ENCODE peak calls at places on chromosomes 2 and 18, in four cellular contexts. Z, H, W and D are unnamed samples.

GRCh38 chr2:134466141-134466540 is 212.3 kb downstream of the MGAT5 start:
- DNase-seq in Z (peak; percentile 41), W (peak; percentile 23), H (no peak), D (peak; percentile 26)

GRCh38 chr18:48546411-48546810 is 7.6 kb downstream of the CTIF start:
- DNase-seq in W (no peak), H (peak; percentile 81), Z (no peak), D (no peak)

GRCh38 chr2:240412211-240412830 is 23.1 kb upstream of the GPC1 start:
- DNase-seq in H (no peak), W (no peak), Z (no peak), D (no peak)

GRCh38 chr2:190762569-190762968 is 113.7 kb downstream of the NAB1 start:
- DNase-seq in Z (no peak), H (no peak), W (no peak), D (no peak)

GRCh38 chr2:29254-29653 is 17.1 kb downstream of the FAM110C start:
- DNase-seq in Z (no peak), W (no peak), H (no peak), D (no peak)

GRCh38 chr18:25310045-25310444 is 41.9 kb downstream of the ZNF521 start:
- DNase-seq in Z (no peak), W (no peak), H (peak; percentile 80), D (peak; percentile 75)

GRCh38 chr2:101524811-101525430 is 50.0 kb upstream of the RFX8 start:
- DNase-seq in W (no peak), Z (no peak), H (no peak), D (no peak)

GRCh38 chr18:49412673-49413072 is 47.8 kb downstream of the DYM start:
- DNase-seq in W (no peak), Z (no peak), H (no peak), D (peak; percentile 35)

GRCh38 chr2:157897106-157897971 is 21.2 kb upstream of the ACVR1 start:
- DNase-seq in W (no peak), H (no peak), Z (no peak), D (no peak)

GRCh38 chr2:167729911-167730310 is 517.5 kb downstream of the STK39 start:
- DNase-seq in Z (no peak), W (no peak), H (no peak), D (no peak)

GRCh38 chr2:45637440-45637839 is 14.0 kb upstream of the PRKCE start:
- DNase-seq in W (no peak), H (peak; percentile 85), Z (no peak), D (peak; percentile 29)

GRCh38 chr2:47214990-47215389 is 59.9 kb upstream of the STPG4 start:
- DNase-seq in H (no peak), Z (no peak), W (no peak), D (no peak)

GRCh38 chr2:443754-444153 is 155.9 kb upstream of the ALKAL2 start:
- DNase-seq in Z (no peak), W (no peak), H (no peak), D (no peak)

GRCh38 chr2:12428786-12429185 is 287.9 kb upstream of the TRIB2 start:
- DNase-seq in W (no peak), H (peak; percentile 68), Z (no peak), D (peak; percentile 16)

GRCh38 chr2:161115605-161116097 is 44.6 kb upstream of the TANK start:
- DNase-seq in H (no peak), Z (no peak), W (no peak), D (no peak)

GRCh38 chr2:7031424-7032245 is 114.4 kb downstream of the RNF144A start:
- DNase-seq in Z (no peak), W (peak; percentile 56), H (no peak), D (no peak)

GRCh38 chr2:239143858-239144712 is 256.7 kb downstream of the HDAC4 start:
- DNase-seq in Z (peak; percentile 36), W (no peak), H (peak; percentile 53), D (peak; percentile 37)

GRCh38 chr2:149422337-149422990 is 92.1 kb downstream of the LYPD6 start:
- DNase-seq in H (peak; percentile 27), Z (no peak), W (peak; percentile 72), D (peak; percentile 15)

GRCh38 chr2:71690231-71690834 is 237.0 kb downstream of the DYSF start:
- DNase-seq in Z (no peak), H (no peak), W (no peak), D (no peak)

GRCh38 chr2:235859651-235860050 is 308.5 kb downstream of the GBX2 start:
- DNase-seq in H (no peak), W (no peak), Z (no peak), D (peak; percentile 82)

GRCh38 chr2:172496096-172496709 is 59.7 kb upstream of the PDK1 start:
- DNase-seq in H (no peak), Z (no peak), W (no peak), D (peak; percentile 31)

GRCh38 chr2:207086136-207086535 is 79.6 kb downstream of the KLF7 start:
- DNase-seq in W (no peak), Z (no peak), H (no peak), D (no peak)

GRCh38 chr2:15772196-15772595 is 168.2 kb upstream of the MYCN start:
- DNase-seq in H (no peak), W (no peak), Z (no peak), D (peak; percentile 35)

GRCh38 chr2:96526101-96526591 is 10.4 kb upstream of the ARID5A start:
- DNase-seq in H (no peak), W (no peak), Z (no peak), D (no peak)

GRCh38 chr2:99881901-99882591 is 260.3 kb downstream of the AFF3 start:
- DNase-seq in W (no peak), H (peak; percentile 95), Z (no peak), D (peak; percentile 71)

GRCh38 chr18:29681578-29681977 is 1361.0 kb downstream of the DSC3 start:
- DNase-seq in H (no peak), Z (no peak), W (no peak), D (no peak)

GRCh38 chr2:171522804-171523338 is 597 bp downstream of the CYBRD1 start:
- DNase-seq in H (no peak), Z (peak; percentile 75), W (no peak), D (no peak)

DNA sequence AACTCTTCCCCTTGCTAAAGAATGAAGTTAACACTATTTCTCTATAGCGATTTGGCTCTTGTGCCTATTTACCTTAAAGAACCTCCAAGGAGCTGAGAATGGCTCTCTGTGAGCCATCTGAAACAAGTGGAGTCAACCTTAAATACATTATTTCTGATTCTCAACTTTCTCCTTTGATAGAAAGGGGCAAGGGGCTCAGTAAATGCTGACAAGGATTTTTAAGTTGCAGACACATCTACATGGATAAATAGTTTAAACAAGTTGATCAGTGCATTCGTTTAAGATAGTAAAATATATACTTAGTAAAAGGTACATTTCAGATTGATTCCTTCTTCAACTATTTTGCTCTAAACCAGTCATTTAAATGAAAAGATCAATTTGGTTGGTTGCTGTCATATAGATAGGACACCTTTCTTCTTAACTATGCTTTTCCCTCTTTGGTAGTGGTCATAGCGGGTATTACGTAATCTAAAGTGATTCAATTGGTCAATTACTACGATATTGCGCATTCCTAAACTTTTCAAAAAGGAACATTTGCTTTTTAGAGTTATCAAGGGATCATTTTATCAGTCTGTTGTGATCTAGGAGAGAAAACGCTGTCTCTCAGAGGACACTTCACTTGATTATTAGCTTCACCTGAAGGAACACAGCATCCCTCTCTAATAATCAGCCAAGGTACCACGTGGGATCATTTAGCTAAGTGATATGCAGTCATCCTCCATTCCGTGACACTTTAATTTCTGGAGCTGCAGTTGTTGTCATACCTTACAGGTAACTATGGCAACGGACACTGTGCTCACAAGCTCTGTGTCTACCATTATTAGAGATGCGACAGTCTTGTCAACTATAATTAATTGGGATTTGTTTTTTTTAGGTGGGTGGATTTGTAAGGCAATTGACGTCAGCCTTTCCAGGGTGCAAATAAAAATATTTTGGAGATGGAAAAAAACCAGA is 50.8 kb upstream of the KCNE4 start:
- DNase-seq in Z (no peak), W (no peak), H (no peak), D (no peak)
- H3K9ac ChIP-seq in Z (no peak overlapping the region), W (no peak overlapping the region), H (no peak overlapping the region), D (no peak overlapping the region)

DNA sequence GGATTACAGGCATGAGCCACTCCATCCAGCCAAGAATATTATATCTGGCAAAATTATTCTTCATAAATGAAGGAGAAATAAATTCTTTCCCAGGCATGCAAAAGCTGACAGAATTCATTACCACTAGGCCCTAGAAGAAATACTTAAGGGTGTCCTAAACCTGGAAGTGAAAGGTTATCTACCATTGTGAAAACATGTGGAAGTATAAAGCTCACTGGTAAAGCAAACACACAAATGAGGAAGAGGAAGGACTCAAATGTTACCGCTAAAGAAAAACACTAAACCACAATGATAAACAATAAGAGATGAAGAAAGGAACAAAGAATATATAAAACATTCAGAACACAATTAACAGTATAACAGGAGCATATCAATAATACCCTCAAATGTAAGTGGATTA is 171.8 kb downstream of the CAMKMT start:
- DNase-seq in H (no peak), W (no peak), Z (no peak), D (no peak)
- H3K9me1 ChIP-seq in H (no peaks in the 10 kb centered on the region), W (no peaks in the 10 kb centered on the region), Z (no peaks in the 10 kb centered on the region), D (no peaks in the 10 kb centered on the region)

GRCh38 chr2:98465456-98466201 is 21.0 kb downstream of the INPP4A start:
- DNase-seq in W (no peak), Z (peak; percentile 47), H (peak; percentile 42), D (peak; percentile 92)
- H3K9ac ChIP-seq in W (no peak overlapping the region), Z (peak overlapping the region; percentile 39), H (no peak overlapping the region), D (no peak overlapping the region)

DNA sequence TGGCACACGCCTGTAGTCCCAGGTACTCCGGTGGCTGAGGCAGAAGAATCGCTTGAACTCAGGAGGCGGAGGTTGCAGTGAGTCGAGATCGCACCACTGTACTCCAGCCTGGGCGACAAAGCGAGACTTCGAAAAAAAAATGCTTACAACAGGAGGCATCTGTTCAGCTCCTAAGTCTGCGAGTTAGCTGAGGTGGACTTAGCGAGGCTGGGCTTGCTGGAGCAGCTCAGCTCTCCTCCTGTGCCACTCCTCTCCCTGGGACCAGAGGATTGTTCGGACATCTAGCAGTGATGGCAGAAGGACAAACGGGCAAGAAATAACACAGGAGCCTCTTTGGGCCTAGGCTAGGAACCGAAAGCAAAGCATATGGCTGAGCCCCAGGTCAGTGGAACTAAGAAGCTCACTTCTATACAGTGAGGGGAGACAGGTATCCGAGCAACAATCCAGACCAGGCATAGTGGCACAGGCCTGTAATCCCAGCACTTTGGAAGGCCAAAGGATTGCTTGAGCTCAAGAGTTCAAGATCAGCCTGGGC is 260.1 kb downstream of the GLI2 start:
- DNase-seq in H (no peak), Z (no peak), W (no peak), D (no peak)
- H3K9me1 ChIP-seq in H (peaks cover 13% of the 10 kb centered on the region), Z (no peaks in the 10 kb centered on the region), W (no peaks in the 10 kb centered on the region), D (no peaks in the 10 kb centered on the region)

DNA sequence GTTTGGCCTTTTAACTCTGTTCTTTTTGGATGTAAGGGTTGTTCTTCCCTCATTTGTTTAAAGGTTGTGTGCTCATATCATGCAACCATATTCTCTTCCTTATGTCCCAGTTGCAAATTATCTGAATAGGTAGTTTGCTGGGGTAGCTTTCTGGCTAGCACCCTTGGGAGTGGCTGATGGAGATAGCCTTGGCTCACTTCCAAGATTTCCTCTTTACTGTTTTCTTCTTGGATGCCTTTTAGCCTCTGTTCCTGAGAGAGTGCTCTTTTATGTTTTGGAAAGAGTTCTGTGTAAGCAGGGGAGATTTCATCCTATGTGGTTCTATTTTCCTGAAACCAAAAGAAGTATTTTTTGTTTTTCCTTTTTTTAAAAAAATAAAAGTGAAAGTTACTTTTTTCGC is 25.4 kb downstream of the USP14 start:
- DNase-seq in Z (peak; percentile 35), H (no peak), W (no peak), D (peak; percentile 32)
- H3K9ac ChIP-seq in Z (no peak overlapping the region), H (no peak overlapping the region), W (no peak overlapping the region), D (no peak overlapping the region)

GRCh38 chr2:223524066-223524465 is 78.1 kb downstream of the SCG2 start:
- DNase-seq in H (no peak), W (no peak), Z (no peak), D (no peak)
- H3K9me1 ChIP-seq in H (no peaks in the 10 kb centered on the region), W (no peaks in the 10 kb centered on the region), Z (no peaks in the 10 kb centered on the region), D (no peaks in the 10 kb centered on the region)